ENCODE peak calls at places on chromosomes 12 and 14, in six cellular contexts. X, D, Z, J, E and C are unnamed samples.

GRCh38 chr12:49055978-49056754 is 4.4 kb downstream of the KMT2D start:
- DNase-seq in X (peak), D (peak), Z (peak), J (peak), E (peak), C (peak)

GRCh38 chr12:114669501-114670256 is 14.3 kb downstream of the TBX3 start:
- DNase-seq in X (no peak), D (no peak), Z (no peak), J (no peak), E (no peak), C (peak)

GRCh38 chr12:64098709-64099354 is 123.3 kb downstream of the KICS2 start:
- DNase-seq in X (no peak), D (peak), Z (no peak), J (peak), E (no peak), C (peak)

GRCh38 chr14:35883677-35884293 is 57.6 kb downstream of the BRMS1L start:
- DNase-seq in X (no peak), D (peak), Z (peak), J (no peak), E (peak), C (no peak)

GRCh38 chr14:56798447-56799326 is 11.6 kb downstream of the OTX2 start:
- DNase-seq in X (no peak), D (no peak), Z (no peak), J (no peak), E (peak), C (no peak)

GRCh38 chr14:105087308-105087962 is 22.2 kb upstream of the GPR132 start:
- DNase-seq in X (peak), D (peak), Z (no peak), J (no peak), E (peak), C (no peak)

GRCh38 chr12:92021665-92022033 is 124.0 kb downstream of the BTG1 start:
- DNase-seq in X (no peak), D (no peak), Z (no peak), J (no peak), E (no peak), C (no peak)

GRCh38 chr12:3455312-3455711 is 35.7 kb upstream of the PRMT8 start:
- DNase-seq in X (no peak), D (no peak), Z (no peak), J (no peak), E (no peak), C (no peak)

GRCh38 chr14:67943947-67944346 is 124.4 kb downstream of the RAD51B start:
- DNase-seq in X (peak), D (peak), Z (peak), J (peak), E (peak), C (peak)

GRCh38 chr14:22547309-22547947 is 41.6 kb downstream of the DAD1 start:
- DNase-seq in X (peak), D (no peak), Z (no peak), J (peak), E (no peak), C (no peak)

GRCh38 chr12:31732926-31733548 is 4.2 kb upstream of the AMN1 start:
- DNase-seq in X (no peak), D (no peak), Z (no peak), J (peak), E (no peak), C (no peak)

GRCh38 chr12:2876431-2877046 is 435 bp downstream of the FOXM1 start:
- DNase-seq in X (no peak), D (no peak), Z (no peak), J (no peak), E (peak), C (no peak)

GRCh38 chr12:112294793-112295192 is 87.4 kb downstream of the HECTD4 start:
- DNase-seq in X (no peak), D (peak), Z (peak), J (peak), E (no peak), C (no peak)

GRCh38 chr14:67515386-67516079 is 17.6 kb upstream of the PLEKHH1 start:
- DNase-seq in X (no peak), D (no peak), Z (no peak), J (no peak), E (peak), C (no peak)

GRCh38 chr12:91404362-91404899 is 221.8 kb upstream of the DCN start:
- DNase-seq in X (no peak), D (peak), Z (no peak), J (no peak), E (no peak), C (no peak)

GRCh38 chr14:63650336-63650952 is 8.8 kb upstream of the WDR89 start:
- DNase-seq in X (no peak), D (peak), Z (no peak), J (no peak), E (no peak), C (no peak)

GRCh38 chr14:64387232-64387737 is 868 bp upstream of the MTHFD1 start:
- DNase-seq in X (peak), D (no peak), Z (peak), J (peak), E (no peak), C (no peak)

GRCh38 chr12:49764126-49764525 is 22.8 kb downstream of the TMBIM6 start:
- DNase-seq in X (peak), D (no peak), Z (no peak), J (no peak), E (no peak), C (no peak)

GRCh38 chr12:57450057-57450456 is 5.0 kb upstream of the INHBE start:
- DNase-seq in X (no peak), D (no peak), Z (no peak), J (no peak), E (no peak), C (no peak)

GRCh38 chr12:19432309-19433170 is 6.8 kb upstream of the AEBP2 start:
- DNase-seq in X (no peak), D (no peak), Z (no peak), J (no peak), E (no peak), C (no peak)

GRCh38 chr14:20683125-20683895 is 1.1 kb upstream of the RNASE4 start:
- DNase-seq in X (peak), D (peak), Z (peak), J (peak), E (peak), C (peak)

GRCh38 chr12:41936333-41936732 is 208.3 kb downstream of the GXYLT1 start:
- DNase-seq in X (no peak), D (no peak), Z (no peak), J (no peak), E (no peak), C (no peak)

GRCh38 chr12:94768398-94769039 is 118.2 kb upstream of the TMCC3 start:
- DNase-seq in X (no peak), D (no peak), Z (no peak), J (peak), E (no peak), C (no peak)

GRCh38 chr12:115749071-115749470 is 528.4 kb downstream of the MED13L start:
- DNase-seq in X (no peak), D (no peak), Z (no peak), J (no peak), E (no peak), C (no peak)

GRCh38 chr14:105026033-105026785 is 5.3 kb upstream of the CDCA4 start:
- DNase-seq in X (no peak), D (no peak), Z (no peak), J (peak), E (peak), C (no peak)

GRCh38 chr12:68203460-68203875 is 22.1 kb downstream of the IL26 start:
- DNase-seq in X (no peak), D (no peak), Z (no peak), J (no peak), E (no peak), C (no peak)

GRCh38 chr14:92426237-92426636 is 87.3 kb upstream of the RIN3 start:
- DNase-seq in X (no peak), D (no peak), Z (no peak), J (no peak), E (no peak), C (no peak)

GRCh38 chr12:116802018-116802417 is 63.9 kb downstream of the RNFT2 start:
- DNase-seq in X (no peak), D (no peak), Z (no peak), J (no peak), E (no peak), C (no peak)

GRCh38 chr12:66280573-66280972 is 21.7 kb upstream of the HELB start:
- DNase-seq in X (no peak), D (no peak), Z (no peak), J (no peak), E (no peak), C (no peak)

GRCh38 chr14:101665478-101666078 is 95.9 kb upstream of the PPP2R5C start:
- DNase-seq in X (no peak), D (peak), Z (no peak), J (peak), E (peak), C (peak)
- TF ChIP-seq CTCF in X (no peak), D (peak), Z (no peak), J (peak), E (peak), C (peak)

GRCh38 chr12:107780298-107780697 is 5.8 kb downstream of the ASCL4 start:
- DNase-seq in X (no peak), D (no peak), Z (no peak), J (no peak), E (no peak), C (no peak)

GRCh38 chr12:107783406-107784376 is 9.2 kb downstream of the ASCL4 start:
- DNase-seq in X (no peak), D (no peak), Z (no peak), J (no peak), E (no peak), C (no peak)

GRCh38 chr12:107778383-107779015 is 4.0 kb downstream of the ASCL4 start:
- DNase-seq in X (no peak), D (no peak), Z (no peak), J (no peak), E (no peak), C (no peak)

GRCh38 chr12:107779077-107779840 is 4.8 kb downstream of the ASCL4 start:
- DNase-seq in X (no peak), D (no peak), Z (peak), J (no peak), E (peak), C (no peak)

DNA sequence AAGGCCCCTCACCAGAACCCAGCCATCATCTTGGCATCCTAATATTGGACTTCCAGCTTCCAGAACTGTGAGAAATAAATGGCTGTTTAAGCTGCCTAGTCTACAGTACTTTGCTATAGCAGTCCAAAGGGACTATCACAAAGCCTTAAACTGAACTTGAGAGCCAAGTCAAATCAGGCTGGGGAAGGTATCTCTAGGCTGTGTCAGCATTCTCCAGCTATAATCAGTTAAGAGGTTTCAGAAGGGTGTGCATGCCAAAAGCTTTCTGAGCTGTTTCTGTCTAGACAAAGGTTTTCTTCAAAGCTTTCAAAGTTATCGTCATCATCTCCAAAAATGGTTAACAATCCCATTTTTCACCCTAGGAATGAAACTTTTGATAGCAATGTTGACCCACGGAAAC is 7.6 kb downstream of the ASCL4 start:
- DNase-seq in X (no peak), D (no peak), Z (no peak), J (no peak), E (no peak), C (no peak)
- TF ChIP-seq CTCF in X (no peak), D (no peak), Z (no peak), J (no peak), E (no peak), C (no peak)

GRCh38 chr14:102352213-102352612 is 10.5 kb downstream of the CINP start:
- DNase-seq in X (no peak), D (no peak), Z (no peak), J (no peak), E (no peak), C (no peak)
- TF ChIP-seq CTCF in X (no peak), D (no peak), Z (no peak), J (no peak), E (no peak), C (no peak)

GRCh38 chr12:77152623-77153193 is 87.3 kb upstream of the E2F7 start:
- DNase-seq in X (no peak), D (no peak), Z (peak), J (peak), E (no peak), C (peak)
- TF ChIP-seq CTCF in X (no peak), D (peak), Z (peak), J (peak), E (peak), C (peak)

DNA sequence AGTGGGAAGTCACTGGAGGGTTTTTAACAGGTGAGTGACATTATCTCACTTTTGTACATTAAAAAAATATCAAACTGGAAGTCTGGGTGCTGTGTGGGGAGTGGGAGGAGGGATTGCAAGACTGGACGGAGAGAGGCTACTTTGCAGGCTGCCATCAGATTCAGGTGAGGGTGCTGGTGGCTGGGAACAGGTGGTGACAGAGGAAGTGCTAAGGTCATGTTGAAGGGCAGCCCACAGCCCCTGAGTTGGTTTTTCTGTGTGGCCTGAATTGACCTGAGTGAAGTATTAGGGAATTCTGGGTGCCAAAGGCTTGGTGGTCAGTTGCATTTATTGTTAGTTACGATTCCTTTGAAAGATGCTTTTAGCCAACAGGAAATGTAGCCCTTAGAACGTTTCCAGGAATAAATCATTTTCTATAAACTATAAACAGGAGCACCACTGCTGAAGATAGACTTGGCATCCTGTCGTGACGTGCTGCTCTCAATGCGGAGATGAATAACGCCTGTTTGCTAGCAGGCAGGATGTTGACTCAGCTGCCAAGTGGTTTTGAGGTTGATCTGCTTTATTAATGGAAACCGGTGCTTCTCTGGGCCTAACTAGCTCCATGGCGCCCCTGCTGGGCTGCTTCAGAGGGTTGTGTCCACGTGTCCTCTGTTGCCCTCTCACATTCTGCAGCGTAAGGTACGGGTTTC is 707.5 kb upstream of the TMEM132C start:
- DNase-seq in X (peak), D (peak), Z (peak), J (peak), E (no peak), C (peak)
- TF ChIP-seq CTCF in X (no peak), D (no peak), Z (no peak), J (no peak), E (no peak), C (peak)

GRCh38 chr14:65954915-65955314 is 531.3 kb upstream of the CCDC196 start:
- DNase-seq in X (no peak), D (no peak), Z (no peak), J (no peak), E (no peak), C (no peak)

GRCh38 chr14:65961004-65961403 is 525.2 kb upstream of the CCDC196 start:
- DNase-seq in X (peak), D (peak), Z (no peak), J (peak), E (peak), C (no peak)

GRCh38 chr14:65957631-65958205 is 528.5 kb upstream of the CCDC196 start:
- DNase-seq in X (no peak), D (no peak), Z (no peak), J (no peak), E (no peak), C (no peak)

GRCh38 chr14:65959563-65960024 is 526.6 kb upstream of the CCDC196 start:
- DNase-seq in X (no peak), D (no peak), Z (no peak), J (no peak), E (no peak), C (no peak)

GRCh38 chr14:65958664-65959562 is 527.3 kb upstream of the CCDC196 start:
- DNase-seq in X (no peak), D (no peak), Z (no peak), J (peak), E (peak), C (no peak)
- TF ChIP-seq CTCF in X (peak), D (peak), Z (peak), J (peak), E (peak), C (peak)

DNA sequence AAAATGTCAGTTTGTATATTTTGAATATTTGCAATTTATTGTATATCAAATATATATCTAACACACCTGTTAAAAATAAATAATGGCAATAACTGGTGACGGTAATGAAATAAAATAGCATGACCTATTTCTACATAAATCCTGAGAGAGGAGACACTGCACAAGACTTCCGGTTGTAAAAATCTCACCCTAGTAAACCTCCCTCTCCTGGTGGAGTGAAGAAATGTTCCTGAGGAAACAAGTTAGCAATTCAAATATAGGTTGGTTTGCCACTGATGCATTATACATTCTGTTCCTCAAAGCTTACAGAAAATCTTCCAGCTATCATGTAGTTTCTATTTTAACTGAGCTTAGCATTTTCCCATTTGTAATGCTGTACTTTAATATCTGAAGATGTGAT is 166.2 kb upstream of the SYT10 start:
- DNase-seq in X (no peak), D (no peak), Z (no peak), J (no peak), E (no peak), C (no peak)
- TF ChIP-seq CTCF in X (no peak), D (peak), Z (no peak), J (no peak), E (no peak), C (no peak)